ENCODE peak calls at places on chromosomes 1 and 21, in six cellular contexts. One of them, this sample, is unnamed.

GRCh38 chr1:219582310-219582709 is 30.6 kb downstream of the ZC3H11B start:
- DNase-seq in T-cell: no peak
- DNase-seq in A172: peak
- DNase-seq in glomerular endothelial cell: no peak
- DNase-seq in AG08396: no peak
- DNase-seq in RKO: no peak
- DNase-seq in this sample: no peak

GRCh38 chr1:44422161-44422560 is 17.1 kb downstream of the RNF220 start:
- DNase-seq in RKO: no peak
- DNase-seq in AG08396: no peak
- DNase-seq in glomerular endothelial cell: no peak
- DNase-seq in T-cell: no peak
- DNase-seq in A172: no peak
- DNase-seq in this sample: no peak

GRCh38 chr1:89598450-89599331 is 34.2 kb upstream of the LRRC8C start:
- DNase-seq in RKO: peak
- DNase-seq in A172: no peak
- DNase-seq in glomerular endothelial cell: no peak
- DNase-seq in T-cell: no peak
- DNase-seq in AG08396: peak
- DNase-seq in this sample: no peak

GRCh38 chr1:161091796-161092507 is 2.6 kb upstream of the NECTIN4 start:
- DNase-seq in RKO: no peak
- DNase-seq in AG08396: no peak
- DNase-seq in glomerular endothelial cell: no peak
- DNase-seq in A172: no peak
- DNase-seq in T-cell: no peak
- DNase-seq in this sample: no peak

GRCh38 chr1:10338047-10338446 is 60.8 kb upstream of the PGD start:
- DNase-seq in A172: peak
- DNase-seq in AG08396: peak
- DNase-seq in glomerular endothelial cell: no peak
- DNase-seq in T-cell: no peak
- DNase-seq in RKO: peak
- DNase-seq in this sample: peak

GRCh38 chr1:65253800-65254319 is 55.5 kb upstream of the DNAJC6 start:
- DNase-seq in AG08396: no peak
- DNase-seq in glomerular endothelial cell: no peak
- DNase-seq in RKO: no peak
- DNase-seq in T-cell: no peak
- DNase-seq in A172: peak
- DNase-seq in this sample: no peak

GRCh38 chr1:228045405-228045804 is 37.1 kb upstream of the ARF1 start:
- DNase-seq in A172: no peak
- DNase-seq in RKO: no peak
- DNase-seq in T-cell: no peak
- DNase-seq in AG08396: no peak
- DNase-seq in glomerular endothelial cell: no peak
- DNase-seq in this sample: no peak

GRCh38 chr1:241105118-241105517 is 251.9 kb downstream of the RGS7 start:
- DNase-seq in RKO: no peak
- DNase-seq in A172: no peak
- DNase-seq in glomerular endothelial cell: no peak
- DNase-seq in T-cell: no peak
- DNase-seq in AG08396: no peak
- DNase-seq in this sample: no peak

GRCh38 chr1:196317535-196318522 is 290.4 kb downstream of the KCNT2 start:
- DNase-seq in glomerular endothelial cell: peak
- DNase-seq in T-cell: no peak
- DNase-seq in RKO: peak
- DNase-seq in AG08396: peak
- DNase-seq in A172: peak
- DNase-seq in this sample: peak

GRCh38 chr1:244730153-244730933 is 77.4 kb downstream of the DESI2 start:
- DNase-seq in A172: no peak
- DNase-seq in T-cell: peak
- DNase-seq in AG08396: peak
- DNase-seq in RKO: no peak
- DNase-seq in glomerular endothelial cell: peak
- DNase-seq in this sample: peak

GRCh38 chr1:173249349-173249748 is 42.2 kb upstream of the TNFSF4 start:
- DNase-seq in AG08396: no peak
- DNase-seq in A172: peak
- DNase-seq in T-cell: no peak
- DNase-seq in glomerular endothelial cell: no peak
- DNase-seq in RKO: no peak
- DNase-seq in this sample: peak

GRCh38 chr1:214861615-214862014 is 220.9 kb upstream of the KCNK2 start:
- DNase-seq in T-cell: no peak
- DNase-seq in A172: no peak
- DNase-seq in RKO: no peak
- DNase-seq in glomerular endothelial cell: no peak
- DNase-seq in AG08396: no peak
- DNase-seq in this sample: no peak

GRCh38 chr21:26105819-26106218 is 64.8 kb downstream of the APP start:
- DNase-seq in RKO: no peak
- DNase-seq in AG08396: no peak
- DNase-seq in glomerular endothelial cell: no peak
- DNase-seq in A172: no peak
- DNase-seq in T-cell: no peak
- DNase-seq in this sample: no peak

GRCh38 chr1:30527511-30528140 is 195.8 kb downstream of the MATN1 start:
- DNase-seq in T-cell: no peak
- DNase-seq in glomerular endothelial cell: no peak
- DNase-seq in RKO: peak
- DNase-seq in A172: no peak
- DNase-seq in AG08396: no peak
- DNase-seq in this sample: peak

GRCh38 chr21:45041351-45041805 is 33.0 kb upstream of the ADARB1 start:
- DNase-seq in A172: no peak
- DNase-seq in T-cell: no peak
- DNase-seq in AG08396: peak
- DNase-seq in glomerular endothelial cell: no peak
- DNase-seq in RKO: no peak
- DNase-seq in this sample: no peak

GRCh38 chr1:164659621-164660414 is 100.8 kb downstream of the PBX1 start:
- DNase-seq in AG08396: no peak
- DNase-seq in T-cell: no peak
- DNase-seq in A172: no peak
- DNase-seq in glomerular endothelial cell: no peak
- DNase-seq in RKO: no peak
- DNase-seq in this sample: no peak

GRCh38 chr1:107963601-107964396 is 1.2 kb downstream of the VAV3 start:
- DNase-seq in RKO: no peak
- DNase-seq in AG08396: peak
- DNase-seq in A172: peak
- DNase-seq in glomerular endothelial cell: no peak
- DNase-seq in T-cell: peak
- DNase-seq in this sample: no peak

GRCh38 chr1:39026051-39026946 is at the start of gene NDUFS5:
- DNase-seq in glomerular endothelial cell: peak
- DNase-seq in AG08396: peak
- DNase-seq in T-cell: peak
- DNase-seq in RKO: peak
- DNase-seq in A172: peak
- DNase-seq in this sample: peak

GRCh38 chr1:9689971-9690381 is 38.4 kb downstream of the PIK3CD start:
- DNase-seq in glomerular endothelial cell: no peak
- DNase-seq in RKO: peak
- DNase-seq in T-cell: no peak
- DNase-seq in AG08396: peak
- DNase-seq in A172: no peak
- DNase-seq in this sample: peak

GRCh38 chr1:32144033-32144432 is 35.4 kb upstream of the TXLNA start:
- DNase-seq in T-cell: no peak
- DNase-seq in RKO: no peak
- DNase-seq in AG08396: no peak
- DNase-seq in glomerular endothelial cell: no peak
- DNase-seq in A172: no peak
- DNase-seq in this sample: no peak

GRCh38 chr1:186750250-186750649 is 70.0 kb upstream of the PTGS2 start:
- DNase-seq in RKO: no peak
- DNase-seq in A172: no peak
- DNase-seq in glomerular endothelial cell: no peak
- DNase-seq in AG08396: no peak
- DNase-seq in T-cell: no peak
- DNase-seq in this sample: no peak

GRCh38 chr1:117389284-117389683 is 22.0 kb downstream of the MAN1A2 start:
- DNase-seq in A172: no peak
- DNase-seq in RKO: no peak
- DNase-seq in AG08396: no peak
- DNase-seq in glomerular endothelial cell: no peak
- DNase-seq in T-cell: no peak
- DNase-seq in this sample: no peak

GRCh38 chr1:147772540-147772939 is 12.1 kb upstream of the GJA5 start:
- DNase-seq in RKO: no peak
- DNase-seq in AG08396: no peak
- DNase-seq in glomerular endothelial cell: no peak
- DNase-seq in A172: no peak
- DNase-seq in T-cell: no peak
- DNase-seq in this sample: no peak